ENCODE peak calls at places on chromosomes 12 and 14, in nine cellular contexts. One of them, this sample, is unnamed.

GRCh38 chr12:64273527-64274403 is 51.7 kb upstream of the KICS2 start:
- DNase-seq in NCI-H146: peak
- DNase-seq in EH: peak
- DNase-seq in NCI-H1092: no peak
- DNase-seq in hippocampal formation: no peak
- DNase-seq in activated gamma-delta T cell treated with Interleukin-2 at 50 U/mL for 16 hours: no peak
- DNase-seq in central memory CD4-positive, alpha-beta T cell: peak
- DNase-seq in endothelial cell: peak
- DNase-seq in AG10803: no peak
- DNase-seq in this sample: peak

GRCh38 chr12:75954076-75954475 is 77.5 kb downstream of the PHLDA1 start:
- DNase-seq in endothelial cell: no peak
- DNase-seq in NCI-H1092: no peak
- DNase-seq in NCI-H146: no peak
- DNase-seq in hippocampal formation: no peak
- DNase-seq in EH: peak
- DNase-seq in central memory CD4-positive, alpha-beta T cell: no peak
- DNase-seq in AG10803: peak
- DNase-seq in activated gamma-delta T cell treated with Interleukin-2 at 50 U/mL for 16 hours: no peak
- DNase-seq in this sample: no peak

GRCh38 chr12:76878045-76878898 is 547 bp downstream of the CSRP2 start:
- DNase-seq in activated gamma-delta T cell treated with Interleukin-2 at 50 U/mL for 16 hours: peak
- DNase-seq in hippocampal formation: no peak
- DNase-seq in central memory CD4-positive, alpha-beta T cell: no peak
- DNase-seq in EH: peak
- DNase-seq in NCI-H1092: no peak
- DNase-seq in NCI-H146: peak
- DNase-seq in AG10803: no peak
- DNase-seq in endothelial cell: peak
- DNase-seq in this sample: no peak

GRCh38 chr12:52013626-52014310 is 7.0 kb downstream of the TAMALIN start:
- DNase-seq in AG10803: no peak
- DNase-seq in endothelial cell: no peak
- DNase-seq in NCI-H1092: no peak
- DNase-seq in EH: no peak
- DNase-seq in NCI-H146: no peak
- DNase-seq in central memory CD4-positive, alpha-beta T cell: peak
- DNase-seq in activated gamma-delta T cell treated with Interleukin-2 at 50 U/mL for 16 hours: no peak
- DNase-seq in hippocampal formation: no peak
- DNase-seq in this sample: no peak

GRCh38 chr12:13173537-13173936 is 23.0 kb upstream of the EMP1 start:
- DNase-seq in EH: peak
- DNase-seq in AG10803: peak
- DNase-seq in NCI-H1092: no peak
- DNase-seq in endothelial cell: no peak
- DNase-seq in activated gamma-delta T cell treated with Interleukin-2 at 50 U/mL for 16 hours: no peak
- DNase-seq in hippocampal formation: peak
- DNase-seq in NCI-H146: no peak
- DNase-seq in central memory CD4-positive, alpha-beta T cell: no peak
- DNase-seq in this sample: no peak

GRCh38 chr12:53229454-53229853 is 2.6 kb downstream of the RARG start:
- DNase-seq in AG10803: no peak
- DNase-seq in NCI-H146: no peak
- DNase-seq in activated gamma-delta T cell treated with Interleukin-2 at 50 U/mL for 16 hours: no peak
- DNase-seq in EH: no peak
- DNase-seq in endothelial cell: no peak
- DNase-seq in central memory CD4-positive, alpha-beta T cell: no peak
- DNase-seq in NCI-H1092: no peak
- DNase-seq in hippocampal formation: no peak
- DNase-seq in this sample: no peak

GRCh38 chr12:109927622-109928021 is 27.5 kb downstream of the TCHP start:
- DNase-seq in AG10803: peak
- DNase-seq in NCI-H146: peak
- DNase-seq in activated gamma-delta T cell treated with Interleukin-2 at 50 U/mL for 16 hours: peak
- DNase-seq in hippocampal formation: no peak
- DNase-seq in endothelial cell: peak
- DNase-seq in EH: peak
- DNase-seq in central memory CD4-positive, alpha-beta T cell: peak
- DNase-seq in NCI-H1092: no peak
- DNase-seq in this sample: peak

GRCh38 chr14:52267501-52268190 is at the start of gene PTGDR:
- DNase-seq in central memory CD4-positive, alpha-beta T cell: peak
- DNase-seq in AG10803: no peak
- DNase-seq in activated gamma-delta T cell treated with Interleukin-2 at 50 U/mL for 16 hours: peak
- DNase-seq in hippocampal formation: no peak
- DNase-seq in EH: no peak
- DNase-seq in NCI-H1092: no peak
- DNase-seq in NCI-H146: no peak
- DNase-seq in endothelial cell: peak
- DNase-seq in this sample: no peak

GRCh38 chr12:118058881-118059644 is 1.9 kb downstream of the WSB2 start:
- DNase-seq in central memory CD4-positive, alpha-beta T cell: no peak
- DNase-seq in hippocampal formation: no peak
- DNase-seq in endothelial cell: no peak
- DNase-seq in NCI-H1092: no peak
- DNase-seq in NCI-H146: no peak
- DNase-seq in EH: peak
- DNase-seq in AG10803: peak
- DNase-seq in activated gamma-delta T cell treated with Interleukin-2 at 50 U/mL for 16 hours: no peak
- DNase-seq in this sample: no peak

GRCh38 chr12:92107094-92107493 is 38.6 kb downstream of the BTG1 start:
- DNase-seq in AG10803: no peak
- DNase-seq in endothelial cell: no peak
- DNase-seq in hippocampal formation: no peak
- DNase-seq in central memory CD4-positive, alpha-beta T cell: no peak
- DNase-seq in NCI-H146: no peak
- DNase-seq in EH: no peak
- DNase-seq in activated gamma-delta T cell treated with Interleukin-2 at 50 U/mL for 16 hours: no peak
- DNase-seq in NCI-H1092: no peak
- DNase-seq in this sample: no peak

GRCh38 chr12:95277139-95277538 is 59.5 kb downstream of the VEZT start:
- DNase-seq in hippocampal formation: no peak
- DNase-seq in endothelial cell: no peak
- DNase-seq in activated gamma-delta T cell treated with Interleukin-2 at 50 U/mL for 16 hours: no peak
- DNase-seq in AG10803: peak
- DNase-seq in central memory CD4-positive, alpha-beta T cell: no peak
- DNase-seq in EH: peak
- DNase-seq in NCI-H1092: no peak
- DNase-seq in NCI-H146: no peak
- DNase-seq in this sample: no peak

GRCh38 chr12:106506691-106507090 is 76.1 kb upstream of the RFX4 start:
- DNase-seq in EH: no peak
- DNase-seq in AG10803: no peak
- DNase-seq in central memory CD4-positive, alpha-beta T cell: no peak
- DNase-seq in endothelial cell: no peak
- DNase-seq in NCI-H146: no peak
- DNase-seq in activated gamma-delta T cell treated with Interleukin-2 at 50 U/mL for 16 hours: no peak
- DNase-seq in hippocampal formation: no peak
- DNase-seq in NCI-H1092: no peak
- DNase-seq in this sample: no peak

GRCh38 chr12:131221946-131222249 is 268.2 kb downstream of the ADGRD1 start:
- DNase-seq in AG10803: no peak
- DNase-seq in activated gamma-delta T cell treated with Interleukin-2 at 50 U/mL for 16 hours: no peak
- DNase-seq in NCI-H1092: no peak
- DNase-seq in hippocampal formation: no peak
- DNase-seq in endothelial cell: no peak
- DNase-seq in EH: no peak
- DNase-seq in central memory CD4-positive, alpha-beta T cell: no peak
- DNase-seq in NCI-H146: no peak
- DNase-seq in this sample: no peak

GRCh38 chr12:50569321-50569720 is 64.5 kb downstream of the DIP2B start:
- DNase-seq in endothelial cell: no peak
- DNase-seq in NCI-H146: no peak
- DNase-seq in activated gamma-delta T cell treated with Interleukin-2 at 50 U/mL for 16 hours: no peak
- DNase-seq in hippocampal formation: no peak
- DNase-seq in NCI-H1092: no peak
- DNase-seq in central memory CD4-positive, alpha-beta T cell: no peak
- DNase-seq in EH: no peak
- DNase-seq in AG10803: no peak
- DNase-seq in this sample: no peak

GRCh38 chr14:93219103-93219726 is 12.2 kb downstream of the UBR7 start:
- DNase-seq in hippocampal formation: no peak
- DNase-seq in NCI-H1092: peak
- DNase-seq in EH: peak
- DNase-seq in central memory CD4-positive, alpha-beta T cell: peak
- DNase-seq in activated gamma-delta T cell treated with Interleukin-2 at 50 U/mL for 16 hours: peak
- DNase-seq in AG10803: peak
- DNase-seq in endothelial cell: no peak
- DNase-seq in NCI-H146: peak
- DNase-seq in this sample: peak

GRCh38 chr14:35332517-35333346 is 40.5 kb downstream of the PSMA6 start:
- DNase-seq in EH: peak
- DNase-seq in endothelial cell: no peak
- DNase-seq in AG10803: peak
- DNase-seq in hippocampal formation: no peak
- DNase-seq in NCI-H1092: no peak
- DNase-seq in NCI-H146: peak
- DNase-seq in central memory CD4-positive, alpha-beta T cell: peak
- DNase-seq in activated gamma-delta T cell treated with Interleukin-2 at 50 U/mL for 16 hours: no peak
- DNase-seq in this sample: peak

GRCh38 chr14:24818054-24818822 is 184.2 kb upstream of the GZMB start:
- DNase-seq in NCI-H1092: no peak
- DNase-seq in hippocampal formation: no peak
- DNase-seq in EH: no peak
- DNase-seq in central memory CD4-positive, alpha-beta T cell: no peak
- DNase-seq in AG10803: no peak
- DNase-seq in activated gamma-delta T cell treated with Interleukin-2 at 50 U/mL for 16 hours: no peak
- DNase-seq in endothelial cell: no peak
- DNase-seq in NCI-H146: no peak
- DNase-seq in this sample: no peak

GRCh38 chr12:3016191-3016590 is 57.0 kb downstream of the TEAD4 start:
- DNase-seq in central memory CD4-positive, alpha-beta T cell: no peak
- DNase-seq in NCI-H146: no peak
- DNase-seq in NCI-H1092: no peak
- DNase-seq in AG10803: no peak
- DNase-seq in hippocampal formation: no peak
- DNase-seq in endothelial cell: no peak
- DNase-seq in activated gamma-delta T cell treated with Interleukin-2 at 50 U/mL for 16 hours: no peak
- DNase-seq in EH: peak
- DNase-seq in this sample: no peak

GRCh38 chr12:26680724-26681455 is 152.1 kb downstream of the ITPR2 start:
- DNase-seq in hippocampal formation: no peak
- DNase-seq in NCI-H1092: no peak
- DNase-seq in NCI-H146: no peak
- DNase-seq in endothelial cell: no peak
- DNase-seq in activated gamma-delta T cell treated with Interleukin-2 at 50 U/mL for 16 hours: no peak
- DNase-seq in AG10803: peak
- DNase-seq in EH: peak
- DNase-seq in central memory CD4-positive, alpha-beta T cell: no peak
- DNase-seq in this sample: no peak

GRCh38 chr14:68539311-68539737 is 253.5 kb downstream of the ZFP36L1 start:
- DNase-seq in NCI-H146: no peak
- DNase-seq in hippocampal formation: peak
- DNase-seq in NCI-H1092: no peak
- DNase-seq in AG10803: no peak
- DNase-seq in EH: no peak
- DNase-seq in endothelial cell: no peak
- DNase-seq in activated gamma-delta T cell treated with Interleukin-2 at 50 U/mL for 16 hours: no peak
- DNase-seq in central memory CD4-positive, alpha-beta T cell: no peak
- DNase-seq in this sample: no peak

GRCh38 chr12:116202433-116202832 is 75.1 kb downstream of the MED13L start:
- DNase-seq in NCI-H1092: no peak
- DNase-seq in EH: no peak
- DNase-seq in AG10803: peak
- DNase-seq in endothelial cell: no peak
- DNase-seq in central memory CD4-positive, alpha-beta T cell: no peak
- DNase-seq in activated gamma-delta T cell treated with Interleukin-2 at 50 U/mL for 16 hours: no peak
- DNase-seq in hippocampal formation: no peak
- DNase-seq in NCI-H146: no peak
- DNase-seq in this sample: no peak

GRCh38 chr14:58963873-58964597 is 224.4 kb upstream of the DAAM1 start:
- DNase-seq in central memory CD4-positive, alpha-beta T cell: no peak
- DNase-seq in AG10803: no peak
- DNase-seq in hippocampal formation: no peak
- DNase-seq in NCI-H1092: no peak
- DNase-seq in NCI-H146: peak
- DNase-seq in activated gamma-delta T cell treated with Interleukin-2 at 50 U/mL for 16 hours: no peak
- DNase-seq in EH: no peak
- DNase-seq in endothelial cell: no peak
- DNase-seq in this sample: no peak

GRCh38 chr12:26274441-26275312 is 79.3 kb downstream of the SSPN start:
- DNase-seq in hippocampal formation: peak
- DNase-seq in central memory CD4-positive, alpha-beta T cell: no peak
- DNase-seq in EH: peak
- DNase-seq in endothelial cell: no peak
- DNase-seq in activated gamma-delta T cell treated with Interleukin-2 at 50 U/mL for 16 hours: no peak
- DNase-seq in AG10803: peak
- DNase-seq in NCI-H1092: no peak
- DNase-seq in NCI-H146: peak
- DNase-seq in this sample: no peak

GRCh38 chr12:46244273-46244672 is 24.6 kb downstream of the SLC38A1 start:
- DNase-seq in hippocampal formation: no peak
- DNase-seq in NCI-H146: no peak
- DNase-seq in AG10803: no peak
- DNase-seq in EH: no peak
- DNase-seq in endothelial cell: no peak
- DNase-seq in central memory CD4-positive, alpha-beta T cell: no peak
- DNase-seq in NCI-H1092: no peak
- DNase-seq in activated gamma-delta T cell treated with Interleukin-2 at 50 U/mL for 16 hours: no peak
- DNase-seq in this sample: no peak

GRCh38 chr12:109016016-109016415 is 4.9 kb downstream of the SVOP start:
- DNase-seq in central memory CD4-positive, alpha-beta T cell: no peak
- DNase-seq in activated gamma-delta T cell treated with Interleukin-2 at 50 U/mL for 16 hours: no peak
- DNase-seq in EH: no peak
- DNase-seq in hippocampal formation: no peak
- DNase-seq in endothelial cell: no peak
- DNase-seq in NCI-H1092: no peak
- DNase-seq in AG10803: no peak
- DNase-seq in NCI-H146: no peak
- DNase-seq in this sample: no peak

GRCh38 chr12:71214511-71215285 is 56.9 kb upstream of the TSPAN8 start:
- DNase-seq in NCI-H1092: no peak
- DNase-seq in EH: no peak
- DNase-seq in activated gamma-delta T cell treated with Interleukin-2 at 50 U/mL for 16 hours: no peak
- DNase-seq in endothelial cell: no peak
- DNase-seq in AG10803: no peak
- DNase-seq in central memory CD4-positive, alpha-beta T cell: no peak
- DNase-seq in hippocampal formation: no peak
- DNase-seq in NCI-H146: no peak
- DNase-seq in this sample: no peak

GRCh38 chr12:47188576-47189441 is 109.0 kb upstream of the AMIGO2 start:
- DNase-seq in central memory CD4-positive, alpha-beta T cell: no peak
- DNase-seq in NCI-H146: no peak
- DNase-seq in AG10803: peak
- DNase-seq in EH: peak
- DNase-seq in activated gamma-delta T cell treated with Interleukin-2 at 50 U/mL for 16 hours: no peak
- DNase-seq in endothelial cell: no peak
- DNase-seq in hippocampal formation: no peak
- DNase-seq in NCI-H1092: no peak
- DNase-seq in this sample: no peak

GRCh38 chr12:92908108-92908507 is 21.0 kb downstream of the EEA1 start:
- DNase-seq in NCI-H146: no peak
- DNase-seq in endothelial cell: no peak
- DNase-seq in activated gamma-delta T cell treated with Interleukin-2 at 50 U/mL for 16 hours: no peak
- DNase-seq in hippocampal formation: no peak
- DNase-seq in AG10803: no peak
- DNase-seq in central memory CD4-positive, alpha-beta T cell: peak
- DNase-seq in NCI-H1092: no peak
- DNase-seq in EH: peak
- DNase-seq in this sample: peak

GRCh38 chr14:22791302-22791701 is 23.9 kb downstream of the SLC7A7 start:
- DNase-seq in central memory CD4-positive, alpha-beta T cell: no peak
- DNase-seq in EH: peak
- DNase-seq in endothelial cell: no peak
- DNase-seq in hippocampal formation: no peak
- DNase-seq in activated gamma-delta T cell treated with Interleukin-2 at 50 U/mL for 16 hours: no peak
- DNase-seq in NCI-H1092: no peak
- DNase-seq in AG10803: peak
- DNase-seq in NCI-H146: no peak
- DNase-seq in this sample: no peak

GRCh38 chr12:54591001-54591591 is 2.6 kb upstream of the PPP1R1A start:
- DNase-seq in hippocampal formation: no peak
- DNase-seq in activated gamma-delta T cell treated with Interleukin-2 at 50 U/mL for 16 hours: no peak
- DNase-seq in NCI-H146: no peak
- DNase-seq in AG10803: peak
- DNase-seq in endothelial cell: no peak
- DNase-seq in EH: peak
- DNase-seq in NCI-H1092: no peak
- DNase-seq in central memory CD4-positive, alpha-beta T cell: no peak
- DNase-seq in this sample: no peak

GRCh38 chr12:123131879-123132402 is 18.9 kb downstream of the PITPNM2 start:
- DNase-seq in endothelial cell: no peak
- DNase-seq in activated gamma-delta T cell treated with Interleukin-2 at 50 U/mL for 16 hours: peak
- DNase-seq in AG10803: no peak
- DNase-seq in EH: no peak
- DNase-seq in hippocampal formation: no peak
- DNase-seq in NCI-H146: peak
- DNase-seq in NCI-H1092: peak
- DNase-seq in central memory CD4-positive, alpha-beta T cell: peak
- DNase-seq in this sample: peak